ENCODE peak calls at places on chromosomes 13 and 19, in four cellular contexts. One of them, this sample, is unnamed. For H3K4me1 and H3K27me3, the result is how much of the 10 kb centered on the place peaks cover.

GRCh38 chr13:110616103-110617101 is 1.1 kb downstream of the NAXD start:
- DNase-seq in heart right ventricle: no peak
- DNase-seq in mammary epithelial cell: peak
- DNase-seq in CD8-positive, alpha-beta T cell: peak
- DNase-seq in this sample: peak

GRCh38 chr13:110229905-110230563 is 76.9 kb downstream of the COL4A1 start:
- DNase-seq in mammary epithelial cell: no peak
- DNase-seq in CD8-positive, alpha-beta T cell: no peak
- DNase-seq in heart right ventricle: no peak
- DNase-seq in this sample: no peak

GRCh38 chr13:41061914-41062837 is 867 bp downstream of the WBP4 start:
- DNase-seq in CD8-positive, alpha-beta T cell: no peak
- DNase-seq in mammary epithelial cell: no peak
- DNase-seq in heart right ventricle: no peak
- DNase-seq in this sample: no peak

GRCh38 chr19:45973564-45974338 is at the start of gene NOVA2:
- DNase-seq in CD8-positive, alpha-beta T cell: no peak
- DNase-seq in heart right ventricle: peak
- DNase-seq in mammary epithelial cell: peak
- DNase-seq in this sample: peak

GRCh38 chr13:32092471-32092870 is 60.9 kb downstream of the FRY start:
- DNase-seq in mammary epithelial cell: no peak
- DNase-seq in CD8-positive, alpha-beta T cell: no peak
- DNase-seq in heart right ventricle: no peak
- DNase-seq in this sample: no peak

GRCh38 chr13:94641432-94641941 is 39.8 kb downstream of the GPR180 start:
- DNase-seq in heart right ventricle: no peak
- DNase-seq in CD8-positive, alpha-beta T cell: no peak
- DNase-seq in mammary epithelial cell: peak
- DNase-seq in this sample: no peak

GRCh38 chr19:38891791-38892190 is 7.6 kb downstream of the SIRT2 start:
- DNase-seq in heart right ventricle: no peak
- DNase-seq in mammary epithelial cell: no peak
- DNase-seq in CD8-positive, alpha-beta T cell: no peak
- DNase-seq in this sample: no peak

GRCh38 chr19:51807111-51807701 is 12.2 kb downstream of the FPR3 start:
- DNase-seq in CD8-positive, alpha-beta T cell: no peak
- DNase-seq in mammary epithelial cell: peak
- DNase-seq in heart right ventricle: no peak
- DNase-seq in this sample: no peak

GRCh38 chr13:99977912-99978780 is 3.4 kb upstream of the ZIC2 start:
- DNase-seq in CD8-positive, alpha-beta T cell: no peak
- DNase-seq in mammary epithelial cell: no peak
- DNase-seq in heart right ventricle: no peak
- DNase-seq in this sample: peak

GRCh38 chr13:31951215-31951678 is 80.3 kb upstream of the FRY start:
- DNase-seq in CD8-positive, alpha-beta T cell: no peak
- DNase-seq in heart right ventricle: peak
- DNase-seq in mammary epithelial cell: peak
- DNase-seq in this sample: peak

DNA sequence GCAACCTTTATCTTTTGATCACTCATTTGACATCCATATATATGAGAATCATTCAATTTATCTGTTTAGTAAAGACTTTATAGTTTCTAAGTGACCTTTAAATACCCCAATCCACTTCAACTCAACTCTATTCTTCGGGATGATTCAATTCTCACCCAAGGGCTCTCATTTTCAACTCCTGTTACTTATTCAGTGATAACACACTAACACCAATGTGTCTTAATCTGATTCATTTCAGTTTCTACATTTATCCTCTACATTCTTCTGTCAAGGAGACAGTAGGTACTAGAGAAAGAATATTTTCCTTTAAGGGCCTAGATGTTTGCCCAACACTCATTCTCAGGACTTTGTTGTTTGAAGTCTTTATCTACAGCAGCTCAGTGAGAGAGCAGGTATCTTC is 7.1 kb downstream of the ARGLU1 start:
- DNase-seq in heart right ventricle: no peak
- DNase-seq in CD8-positive, alpha-beta T cell: no peak
- DNase-seq in mammary epithelial cell: no peak
- DNase-seq in this sample: no peak
- H3K4me1 ChIP-seq in heart right ventricle: under half
- H3K4me1 ChIP-seq in CD8-positive, alpha-beta T cell: under half
- H3K4me1 ChIP-seq in mammary epithelial cell: under half
- H3K4me1 ChIP-seq in this sample: under half

DNA sequence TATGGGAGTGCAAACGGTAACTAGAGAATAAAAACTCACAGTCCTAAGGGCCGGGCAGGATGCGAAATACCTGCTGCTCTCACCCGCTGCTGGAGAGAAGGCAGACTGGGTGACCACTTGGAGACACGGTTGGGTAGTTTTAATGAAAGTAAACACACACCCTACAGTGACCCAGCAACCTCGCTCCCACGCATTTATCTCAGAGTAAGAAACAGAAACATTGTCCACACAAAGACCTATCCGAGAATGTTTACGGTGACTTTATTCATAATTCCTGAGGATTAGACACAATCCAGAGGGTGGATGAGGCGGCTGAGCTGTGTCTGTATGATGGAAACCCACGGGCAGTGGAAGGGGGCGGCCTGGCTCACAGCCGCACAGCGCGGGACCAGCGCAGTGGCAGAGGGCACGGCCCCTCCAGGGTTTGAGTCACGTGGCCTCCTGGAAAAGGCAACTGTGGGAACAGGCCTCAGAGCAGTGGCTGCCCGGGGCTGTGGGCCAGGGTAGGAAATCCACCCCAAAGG is 73.5 kb upstream of the C13orf46 start:
- DNase-seq in heart right ventricle: no peak
- DNase-seq in CD8-positive, alpha-beta T cell: no peak
- DNase-seq in mammary epithelial cell: no peak
- DNase-seq in this sample: no peak
- H3K4me3 ChIP-seq in heart right ventricle: no peak
- H3K4me3 ChIP-seq in CD8-positive, alpha-beta T cell: no peak
- H3K4me3 ChIP-seq in mammary epithelial cell: no peak
- H3K4me3 ChIP-seq in this sample: no peak

DNA sequence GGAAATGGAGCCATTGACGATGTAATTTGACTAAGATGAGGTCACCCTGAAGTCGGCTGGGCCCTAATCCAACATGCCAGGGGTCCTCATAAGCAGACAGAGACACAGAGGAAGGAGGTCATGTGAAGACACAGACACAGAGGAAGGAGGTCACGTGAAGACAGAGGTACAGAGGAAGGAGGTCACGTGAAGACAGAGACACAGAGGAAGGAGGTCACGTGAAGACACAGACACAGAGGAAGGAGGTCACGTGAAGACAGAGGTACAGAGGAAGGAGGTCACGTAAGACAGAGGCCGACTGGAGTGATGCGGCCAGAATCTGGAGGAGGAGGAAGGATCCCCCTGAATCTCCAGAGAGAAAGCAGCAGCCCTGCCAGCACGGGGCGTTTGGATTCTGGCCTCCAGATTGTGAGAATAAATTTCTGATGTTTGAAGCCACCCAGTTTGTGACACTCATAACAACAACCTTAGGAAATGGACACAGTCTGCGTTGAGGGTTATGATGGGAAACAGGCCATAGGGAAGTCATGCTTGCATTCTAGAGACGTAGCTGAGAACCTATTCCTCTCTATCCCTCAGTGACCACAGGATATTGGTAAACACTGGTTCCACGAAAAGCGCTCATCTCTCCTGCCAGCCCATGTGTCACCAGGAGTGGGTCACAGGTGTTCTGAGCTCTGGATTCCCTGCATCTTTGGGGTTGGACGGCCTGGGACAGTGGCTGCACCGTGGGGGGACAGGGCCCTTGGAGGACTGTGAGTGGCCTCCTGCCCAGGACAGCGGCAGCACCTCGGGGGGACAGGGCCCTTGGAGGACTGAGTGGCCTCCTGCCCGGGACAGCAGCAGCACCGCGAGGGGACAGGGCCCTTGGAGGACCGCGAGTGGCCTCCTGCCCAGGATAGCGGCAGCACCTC is 108.5 kb downstream of the SOX1 start:
- DNase-seq in heart right ventricle: no peak
- DNase-seq in mammary epithelial cell: no peak
- DNase-seq in CD8-positive, alpha-beta T cell: no peak
- DNase-seq in this sample: no peak
- H3K27me3 ChIP-seq in heart right ventricle: under half
- H3K27me3 ChIP-seq in mammary epithelial cell: under half
- H3K27me3 ChIP-seq in CD8-positive, alpha-beta T cell: under half
- H3K27me3 ChIP-seq in this sample: under half

DNA sequence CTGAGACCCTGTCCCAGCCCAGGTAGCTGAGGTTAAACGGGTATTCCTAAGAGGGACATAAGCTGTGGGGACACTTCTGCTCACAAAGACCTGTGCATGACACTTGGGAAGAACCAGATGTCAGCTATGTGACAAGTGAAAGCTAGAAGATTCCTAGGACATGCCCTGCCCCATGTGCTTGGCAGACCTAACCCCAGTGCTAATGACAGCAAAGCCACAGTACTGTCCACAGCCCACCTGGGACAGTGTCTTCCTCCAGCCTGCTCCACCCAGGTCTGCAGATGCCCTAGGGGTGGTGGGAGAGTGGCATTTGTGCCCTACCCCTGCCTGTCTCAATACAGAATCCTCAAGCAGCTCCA is 18.4 kb upstream of the EPHX3 start:
- DNase-seq in mammary epithelial cell: no peak
- DNase-seq in CD8-positive, alpha-beta T cell: no peak
- DNase-seq in heart right ventricle: no peak
- DNase-seq in this sample: no peak
- H3K4me1 ChIP-seq in mammary epithelial cell: under half
- H3K4me1 ChIP-seq in CD8-positive, alpha-beta T cell: under half
- H3K4me1 ChIP-seq in heart right ventricle: half or more
- H3K4me1 ChIP-seq in this sample: under half

GRCh38 chr13:48411281-48412099 is 1.4 kb downstream of the LPAR6 start:
- DNase-seq in mammary epithelial cell: no peak
- DNase-seq in heart right ventricle: no peak
- DNase-seq in CD8-positive, alpha-beta T cell: peak
- DNase-seq in this sample: no peak
- H3K4me3 ChIP-seq in mammary epithelial cell: peak
- H3K4me3 ChIP-seq in heart right ventricle: peak
- H3K4me3 ChIP-seq in CD8-positive, alpha-beta T cell: peak
- H3K4me3 ChIP-seq in this sample: peak

This sample was measured in left lung.